ENCODE peak calls at places on chromosomes 4 and X, in seven cellular contexts. N is fibroblast of the aortic adventitia, X is astrocyte of the spinal cord, Y is trophoblast cell, V is adipocyte, H is heart left ventricle, J is cardiac fibroblast. R is an unnamed sample.

GRCh38 chr4:157590679-157591078 is 370.2 kb downstream of the GRIA2 start:
- DNase-seq in Y (no peak), H (no peak), V (no peak), X (no peak), N (no peak), J (no peak), R (no peak)

GRCh38 chr4:39514888-39515401 is 12.3 kb downstream of the UGDH start:
- DNase-seq in N (no peak), X (peak; percentile 34), Y (no peak), V (peak; percentile 55), J (peak; percentile 71), H (no peak), R (no peak)

GRCh38 chr4:183321079-183321478 is 1.0 kb upstream of the CLDN22 start:
- DNase-seq in N (no peak), J (no peak), X (no peak), H (no peak), Y (no peak), V (no peak), R (no peak)

GRCh38 chr4:76926841-76927240 is 22.7 kb upstream of the SEPTIN11 start:
- DNase-seq in J (no peak), N (no peak), H (no peak), Y (peak; percentile 35), X (no peak), V (no peak), R (no peak)

GRCh38 chr4:182888894-182889293 is 28.3 kb downstream of the DCTD start:
- DNase-seq in H (no peak), X (no peak), Y (no peak), J (no peak), N (no peak), V (no peak), R (no peak)

GRCh38 chrX:16711219-16712115 is 1.0 kb downstream of the CTPS2 start:
- DNase-seq in H (peak; percentile 5), N (no peak), X (no peak), V (peak; percentile 10), Y (no peak), J (no peak), R (no peak)

GRCh38 chr4:124530464-124531077 is 182.0 kb downstream of the ANKRD50 start:
- DNase-seq in Y (no peak), X (no peak), J (peak; percentile 18), V (peak; percentile 75), N (no peak), H (no peak), R (peak; percentile 52)

GRCh38 chrX:134880866-134881265 is 109.9 kb upstream of the SMIM10 start:
- DNase-seq in N (peak; percentile 33), H (no peak), J (peak; percentile 14), X (peak; percentile 44), V (peak; percentile 24), Y (no peak), R (no peak)

GRCh38 chr4:150302553-150302952 is 224.3 kb downstream of the DCLK2 start:
- DNase-seq in Y (peak; percentile 4), V (peak; percentile 92), H (no peak), N (peak; percentile 99), X (peak; percentile 96), J (peak; percentile 97), R (peak; percentile 94)

GRCh38 chr4:137310156-137310555 is 222.1 kb downstream of the PCDH18 start:
- DNase-seq in Y (no peak), X (no peak), V (peak; percentile 46), J (peak; percentile 63), H (no peak), N (peak; percentile 84), R (peak; percentile 14)

GRCh38 chr4:7747062-7747385 is 192.6 kb downstream of the AFAP1 start:
- DNase-seq in J (no peak), X (no peak), H (peak; percentile 42), N (no peak), Y (no peak), V (no peak), R (no peak)

GRCh38 chr4:150072906-150073714 is 5.1 kb upstream of the DCLK2 start:
- DNase-seq in V (peak; percentile 94), N (peak; percentile 98), Y (no peak), J (peak; percentile 96), H (no peak), X (peak; percentile 94), R (peak; percentile 86)

GRCh38 chrX:23896983-23897382 is 10.8 kb downstream of the APOO start:
- DNase-seq in H (no peak), V (no peak), J (peak; percentile 24), Y (no peak), X (peak; percentile 24), N (peak; percentile 24), R (no peak)

GRCh38 chr4:146398896-146399443 is 122.8 kb downstream of the SLC10A7 start:
- DNase-seq in X (no peak), V (no peak), Y (no peak), N (no peak), J (no peak), H (no peak), R (no peak)

GRCh38 chr4:106011387-106011786 is 116.1 kb downstream of the NPNT start:
- DNase-seq in X (no peak), J (no peak), N (no peak), Y (no peak), V (no peak), H (no peak), R (no peak)

GRCh38 chrX:40207626-40208025 is 109.9 kb upstream of the BCOR start:
- DNase-seq in H (no peak), X (no peak), N (peak; percentile 39), V (no peak), Y (no peak), J (peak; percentile 42), R (no peak)

GRCh38 chrX:22135171-22135711 is 103.1 kb downstream of the PHEX start:
- DNase-seq in N (peak; percentile 33), V (peak; percentile 53), J (peak; percentile 67), H (no peak), X (peak; percentile 60), Y (no peak), R (peak; percentile 41)

GRCh38 chr4:101439926-101440325 is 92.6 kb upstream of the PPP3CA start:
- DNase-seq in X (peak; percentile 11), V (peak; percentile 51), J (peak; percentile 55), Y (no peak), H (no peak), N (peak; percentile 46), R (peak; percentile 39)

GRCh38 chr4:2220016-2220620 is 21.8 kb downstream of the HAUS3 start:
- DNase-seq in X (peak; percentile 67), H (peak; percentile 56), V (peak; percentile 89), Y (peak; percentile 52), N (peak; percentile 79), J (peak; percentile 72), R (no peak)

GRCh38 chr4:7992846-7993245 is 53.2 kb upstream of the AFAP1 start:
- DNase-seq in X (no peak), V (no peak), H (no peak), J (no peak), Y (no peak), N (no peak), R (no peak)

GRCh38 chr4:102825261-102826071 is 1.9 kb downstream of the UBE2D3 start:
- DNase-seq in Y (peak; percentile 62), H (peak; percentile 41), J (peak; percentile 82), N (peak; percentile 81), V (peak; percentile 83), X (peak; percentile 75), R (peak; percentile 16)

GRCh38 chr4:82678046-82678445 is 116.3 kb upstream of the TMEM150C start:
- DNase-seq in Y (no peak), N (no peak), J (peak; percentile 58), X (no peak), V (no peak), H (no peak), R (no peak)

GRCh38 chr4:2441393-2442174 is 22.8 kb downstream of the CFAP99 start:
- DNase-seq in J (peak; percentile 69), H (no peak), X (peak; percentile 64), V (peak; percentile 62), N (peak; percentile 51), Y (peak; percentile 45), R (no peak)

GRCh38 chr4:8055206-8055605 is 103.4 kb downstream of the ABLIM2 start:
- DNase-seq in H (no peak), J (no peak), V (no peak), N (no peak), X (no peak), Y (no peak), R (no peak)

GRCh38 chrX:14851526-14851925 is 21.3 kb downstream of the FANCB start:
- DNase-seq in N (no peak), J (no peak), V (no peak), X (no peak), Y (no peak), H (no peak), R (no peak)

GRCh38 chr4:177308125-177308524 is 1.5 kb upstream of the NEIL3 start:
- DNase-seq in Y (no peak), J (peak; percentile 90), V (peak; percentile 72), H (no peak), N (peak; percentile 84), X (peak; percentile 58), R (peak; percentile 83)

GRCh38 chr4:144721994-144722393 is 76.0 kb downstream of the HHIP start:
- DNase-seq in J (no peak), N (no peak), Y (no peak), X (no peak), H (no peak), V (peak; percentile 60), R (no peak)

GRCh38 chrX:143340190-143340589 is 177.1 kb downstream of the SPANXN3 start:
- DNase-seq in J (no peak), X (no peak), V (no peak), N (no peak), H (no peak), Y (no peak), R (no peak)

GRCh38 chr4:75675004-75675531 is 1.9 kb upstream of the G3BP2 start:
- DNase-seq in V (no peak), X (no peak), H (no peak), Y (peak; percentile 15), N (no peak), J (no peak), R (no peak)

GRCh38 chrX:1468250-1468772 is 15.6 kb upstream of the ASMTL start:
- DNase-seq in H (peak; percentile 4), X (peak; percentile 43), J (peak; percentile 16), V (peak; percentile 90), Y (peak; percentile 37), N (peak; percentile 8), R (no peak)

GRCh38 chr4:22434895-22435294 is 81.0 kb downstream of the ADGRA3 start:
- DNase-seq in H (peak; percentile 22), V (peak; percentile 63), N (peak; percentile 62), J (peak; percentile 72), X (peak; percentile 60), Y (no peak), R (peak; percentile 28)

GRCh38 chrX:130626521-130626920 is 224.7 kb downstream of the RBMX2 start:
- DNase-seq in Y (no peak), H (no peak), J (peak; percentile 49), N (no peak), X (peak; percentile 13), V (no peak), R (peak; percentile 52)

GRCh38 chr4:140996757-140997156 is 136.5 kb downstream of the RNF150 start:
- DNase-seq in Y (no peak), H (no peak), V (peak; percentile 69), J (peak; percentile 51), N (peak; percentile 6), X (peak; percentile 90), R (peak; percentile 77)

GRCh38 chr4:148651991-148652390 is 209.8 kb upstream of the NR3C2 start:
- DNase-seq in N (no peak), H (no peak), X (no peak), V (no peak), Y (peak; percentile 60), J (peak; percentile 64), R (no peak)

GRCh38 chrX:48910926-48911406 is 480 bp downstream of the SLC35A2 start:
- DNase-seq in J (peak; percentile 49), H (no peak), X (peak; percentile 45), Y (no peak), V (peak; percentile 42), N (peak; percentile 41), R (no peak)

GRCh38 chr4:38673109-38673978 is 9.3 kb downstream of the KLF3 start:
- DNase-seq in J (peak; percentile 35), X (no peak), N (peak; percentile 81), H (peak; percentile 69), Y (no peak), V (peak; percentile 69), R (no peak)